ENCODE peak calls at places on chromosomes 6 and 20, in ten cellular contexts. B is D341Med; N is CD8-positive, alpha-beta T cell; E is heart left ventricle; F is AG04450; Z is neuronal stem cell; U is stromal cell of bone marrow; D is iris pigment epithelial cell; C is stimulated activated CD4-positive, alpha-beta T cell treated with anti-CD3 and anti-CD28 coated beads, Interleukin-1b, Interleukin-23, amount 100 ng/mL, for 1 hour; T is RWPE1. A is an unnamed sample.

GRCh38 chr6:138543648-138544047 is 44.4 kb upstream of the NHSL1 start:
- DNase-seq in B (no peak), N (no peak), E (no peak), F (no peak), Z (no peak), U (no peak), D (no peak), C (no peak), T (no peak), A (no peak)

GRCh38 chr20:62715201-62715600 is 6.6 kb downstream of the NTSR1 start:
- DNase-seq in B (no peak), N (no peak), E (no peak), F (no peak), Z (no peak), U (no peak), D (no peak), C (no peak), T (no peak), A (no peak)

GRCh38 chr6:25998379-25998778 is 35.8 kb downstream of the TRIM38 start:
- DNase-seq in B (no peak), N (no peak), E (no peak), F (no peak), Z (no peak), U (no peak), D (no peak), C (no peak), T (peak), A (no peak)

GRCh38 chr20:31836853-31837608 is 8.4 kb downstream of the FOXS1 start:
- DNase-seq in B (no peak), N (no peak), E (no peak), F (no peak), Z (no peak), U (no peak), D (no peak), C (no peak), T (no peak), A (no peak)

GRCh38 chr6:143337201-143337949 is 113.1 kb downstream of the ADAT2 start:
- DNase-seq in B (peak), N (peak), E (peak), F (no peak), Z (no peak), U (no peak), D (peak), C (peak), T (no peak), A (no peak)

GRCh38 chr20:53872561-53873248 is 197.7 kb downstream of the BCAS1 start:
- DNase-seq in B (no peak), N (peak), E (no peak), F (no peak), Z (no peak), U (no peak), D (no peak), C (no peak), T (no peak), A (no peak)

GRCh38 chr20:34579191-34579661 is 20.7 kb downstream of the MAP1LC3A start:
- DNase-seq in B (peak), N (no peak), E (peak), F (no peak), Z (no peak), U (peak), D (peak), C (no peak), T (peak), A (peak)

GRCh38 chr6:122476131-122476530 is 4.5 kb upstream of the SERINC1 start:
- DNase-seq in B (no peak), N (no peak), E (no peak), F (no peak), Z (no peak), U (peak), D (peak), C (no peak), T (peak), A (peak)

GRCh38 chr6:159594750-159595117 is 98.3 kb downstream of the SOD2 start:
- DNase-seq in B (no peak), N (no peak), E (no peak), F (no peak), Z (no peak), U (peak), D (peak), C (no peak), T (peak), A (peak)

GRCh38 chr20:50471231-50471630 is 39.0 kb upstream of the PTPN1 start:
- DNase-seq in B (no peak), N (no peak), E (no peak), F (no peak), Z (no peak), U (no peak), D (no peak), C (no peak), T (no peak), A (no peak)

GRCh38 chr6:16985484-16986284 is 116.2 kb upstream of the STMND1 start:
- DNase-seq in B (no peak), N (no peak), E (no peak), F (peak), Z (no peak), U (peak), D (peak), C (no peak), T (peak), A (no peak)

GRCh38 chr6:73942581-73942980 is 246.6 kb downstream of the CD109 start:
- DNase-seq in B (no peak), N (no peak), E (no peak), F (peak), Z (no peak), U (no peak), D (peak), C (no peak), T (no peak), A (peak)

GRCh38 chr6:148147431-148147830 is 195.2 kb upstream of the SASH1 start:
- DNase-seq in B (no peak), N (no peak), E (no peak), F (no peak), Z (no peak), U (no peak), D (no peak), C (no peak), T (no peak), A (no peak)

GRCh38 chr6:155693573-155694428 is 238.2 kb upstream of the NOX3 start:
- DNase-seq in B (no peak), N (no peak), E (no peak), F (no peak), Z (no peak), U (no peak), D (no peak), C (no peak), T (no peak), A (no peak)

GRCh38 chr6:44855562-44856494 is 468.3 kb downstream of the CDC5L start:
- DNase-seq in B (no peak), N (no peak), E (no peak), F (peak), Z (no peak), U (peak), D (peak), C (no peak), T (no peak), A (no peak)

GRCh38 chr6:62974452-62974851 is 236.8 kb upstream of the FKBP1C start:
- DNase-seq in B (no peak), N (no peak), E (no peak), F (no peak), Z (no peak), U (no peak), D (no peak), C (no peak), T (no peak), A (no peak)

GRCh38 chr6:27866370-27867050 is 45.7 kb downstream of the OR2B2 start:
- DNase-seq in B (no peak), N (peak), E (no peak), F (no peak), Z (peak), U (no peak), D (peak), C (no peak), T (peak), A (no peak)

GRCh38 chr20:51807864-51808263 is 5.5 kb upstream of the SALL4 start:
- DNase-seq in B (no peak), N (no peak), E (no peak), F (no peak), Z (no peak), U (no peak), D (no peak), C (no peak), T (no peak), A (no peak)

GRCh38 chr6:89745728-89746127 is 73.9 kb downstream of the MDN1 start:
- DNase-seq in B (no peak), N (no peak), E (no peak), F (peak), Z (no peak), U (no peak), D (peak), C (no peak), T (no peak), A (no peak)

GRCh38 chr20:64104667-64105451 is 2.5 kb downstream of the NPBWR2 start:
- DNase-seq in B (no peak), N (no peak), E (no peak), F (no peak), Z (no peak), U (no peak), D (no peak), C (no peak), T (no peak), A (no peak)

GRCh38 chr20:38692436-38693411 is 31.6 kb upstream of the SLC32A1 start:
- DNase-seq in B (no peak), N (peak), E (peak), F (peak), Z (peak), U (peak), D (peak), C (peak), T (peak), A (peak)

GRCh38 chr6:53682654-53683053 is 17.1 kb upstream of the KLHL31 start:
- DNase-seq in B (no peak), N (no peak), E (no peak), F (no peak), Z (no peak), U (no peak), D (no peak), C (no peak), T (no peak), A (no peak)

GRCh38 chr6:30037182-30037788 is 23.8 kb upstream of the POLR1H start:
- DNase-seq in B (peak), N (no peak), E (no peak), F (no peak), Z (no peak), U (no peak), D (peak), C (no peak), T (peak), A (peak)

GRCh38 chr6:26089272-26089671 is 2.0 kb downstream of the HFE start:
- DNase-seq in B (no peak), N (no peak), E (no peak), F (no peak), Z (no peak), U (no peak), D (peak), C (no peak), T (no peak), A (no peak)

GRCh38 chr20:11891827-11892521 is 25.7 kb upstream of the BTBD3 start:
- DNase-seq in B (peak), N (peak), E (peak), F (no peak), Z (peak), U (peak), D (peak), C (no peak), T (peak), A (peak)

GRCh38 chr20:46688151-46689081 is 828 bp downstream of the TP53RK start:
- DNase-seq in B (no peak), N (no peak), E (no peak), F (no peak), Z (no peak), U (no peak), D (peak), C (no peak), T (peak), A (peak)

GRCh38 chr6:10962673-10963072 is 75.8 kb downstream of the SYCP2L start:
- DNase-seq in B (no peak), N (no peak), E (no peak), F (peak), Z (no peak), U (peak), D (peak), C (no peak), T (no peak), A (no peak)

GRCh38 chr20:60054716-60055371 is 96.6 kb downstream of the CDH26 start:
- DNase-seq in B (no peak), N (no peak), E (no peak), F (no peak), Z (no peak), U (no peak), D (no peak), C (no peak), T (no peak), A (no peak)

GRCh38 chr20:49188101-49188784 is at the start of gene STAU1:
- DNase-seq in B (peak), N (peak), E (peak), F (peak), Z (peak), U (peak), D (peak), C (peak), T (peak), A (peak)

GRCh38 chr6:4973972-4974885 is 29.6 kb downstream of the RPP40 start:
- DNase-seq in B (no peak), N (no peak), E (no peak), F (peak), Z (peak), U (peak), D (peak), C (no peak), T (no peak), A (no peak)

A was measured in RKO.